ENCODE peak calls at places on chromosomes 1 and 21, in nine cellular contexts. N is HCT116; Y is HT1080; L is heart right ventricle; P is T-helper 1 cell; O is uterus; R is effector memory CD8-positive, alpha-beta T cell; B is activated CD4-positive, alpha-beta T cell treated with anti-CD3 and anti-CD28 coated beads, Interleukin-2, amount 50 U/mL, for 4 hours; Q is activated CD8-positive, alpha-beta T cell treated with anti-CD3 and anti-CD28 coated beads for 36 hours. E is an unnamed sample.

GRCh38 chr21:34576043-34576466 is 38.9 kb downstream of the RCAN1 start:
- DNase-seq in N (no peak), Y (no peak), L (peak), P (no peak), O (no peak), R (no peak), B (no peak), Q (no peak), E (no peak)

GRCh38 chr1:53585116-53585515 is 125.9 kb downstream of the DMRTB1 start:
- DNase-seq in N (no peak), Y (peak), L (no peak), P (no peak), O (peak), R (peak), B (no peak), Q (peak), E (peak)

GRCh38 chr1:38308780-38309179 is 262.2 kb upstream of the POU3F1 start:
- DNase-seq in N (no peak), Y (no peak), L (no peak), P (no peak), O (no peak), R (no peak), B (no peak), Q (no peak), E (no peak)

GRCh38 chr1:76425843-76426145 is 351.2 kb downstream of the ST6GALNAC3 start:
- DNase-seq in N (no peak), Y (peak), L (no peak), P (no peak), O (no peak), R (no peak), B (no peak), Q (no peak), E (no peak)

GRCh38 chr21:38139380-38140168 is 117.2 kb upstream of the KCNJ15 start:
- DNase-seq in N (no peak), Y (peak), L (no peak), P (no peak), O (no peak), R (no peak), B (no peak), Q (no peak), E (no peak)

GRCh38 chr1:150549496-150550221 is 451 bp downstream of the ADAMTSL4 start:
- DNase-seq in N (no peak), Y (no peak), L (no peak), P (no peak), O (peak), R (no peak), B (no peak), Q (no peak), E (peak)

GRCh38 chr1:9719978-9720722 is 68.6 kb downstream of the PIK3CD start:
- DNase-seq in N (no peak), Y (no peak), L (no peak), P (no peak), O (no peak), R (no peak), B (no peak), Q (no peak), E (no peak)

GRCh38 chr1:39398278-39399010 is 93.0 kb upstream of the BMP8A start:
- DNase-seq in N (peak), Y (peak), L (peak), P (no peak), O (peak), R (no peak), B (peak), Q (peak), E (peak)

GRCh38 chr1:9314101-9314500 is 21.4 kb downstream of the SPSB1 start:
- DNase-seq in N (no peak), Y (no peak), L (no peak), P (no peak), O (no peak), R (no peak), B (no peak), Q (no peak), E (no peak)

GRCh38 chr1:221644176-221644510 is 97.7 kb downstream of the DUSP10 start:
- DNase-seq in N (no peak), Y (no peak), L (no peak), P (no peak), O (no peak), R (no peak), B (no peak), Q (no peak), E (no peak)

GRCh38 chr1:41952208-41952607 is 33.5 kb upstream of the HIVEP3 start:
- DNase-seq in N (no peak), Y (no peak), L (no peak), P (no peak), O (no peak), R (no peak), B (no peak), Q (no peak), E (no peak)

GRCh38 chr1:16918371-16918770 is 3.4 kb upstream of the CROCC start:
- DNase-seq in N (no peak), Y (no peak), L (no peak), P (no peak), O (no peak), R (no peak), B (no peak), Q (no peak), E (no peak)

GRCh38 chr1:12405325-12406217 is 175.7 kb downstream of the VPS13D start:
- DNase-seq in N (no peak), Y (no peak), L (no peak), P (no peak), O (peak), R (no peak), B (no peak), Q (no peak), E (no peak)